ENCODE peak calls at places on chromosomes 1 and 21, in five cellular contexts. W is stomach, H is tibial nerve, I is A549, R is ovary. F is an unnamed sample.

GRCh38 chr1:180169641-180170155 is 15.0 kb downstream of the QSOX1 start:
- DNase-seq in H (no peak), I (no peak), W (peak; percentile 46), R (no peak), F (peak; percentile 49)

GRCh38 chr1:205809942-205810345 is 3.1 kb downstream of the SLC41A1 start:
- DNase-seq in I (no peak), R (no peak), H (no peak), W (no peak), F (no peak)

GRCh38 chr1:113868387-113869083 is 3.0 kb downstream of the PTPN22 start:
- DNase-seq in I (no peak), H (no peak), R (no peak), W (no peak), F (no peak)

GRCh38 chr1:227760377-227760776 is 25.1 kb downstream of the SNAP47 start:
- DNase-seq in H (no peak), W (no peak), R (no peak), I (no peak), F (no peak)

GRCh38 chr1:172758242-172758641 is 99.3 kb downstream of the FASLG start:
- DNase-seq in H (no peak), W (no peak), R (no peak), I (no peak), F (no peak)

GRCh38 chr1:181099152-181100014 is 10.9 kb downstream of the IER5 start:
- DNase-seq in R (no peak), W (no peak), H (no peak), I (no peak), F (no peak)

GRCh38 chr1:103129255-103129654 is 20.9 kb upstream of the COL11A1 start:
- DNase-seq in W (no peak), I (no peak), R (no peak), H (no peak), F (no peak)

GRCh38 chr1:212440419-212440818 is 7.7 kb downstream of the NENF start:
- DNase-seq in I (no peak), R (no peak), H (no peak), W (no peak), F (no peak)

GRCh38 chr1:16727190-16728111 is 12.9 kb upstream of the RNU1-4 start:
- DNase-seq in I (peak; percentile 53), H (peak; percentile 17), W (peak; percentile 34), R (peak; percentile 52), F (peak; percentile 83)

GRCh38 chr1:40416709-40417108 is 33.6 kb upstream of the ZFP69B start:
- DNase-seq in W (no peak), R (no peak), H (no peak), I (no peak), F (no peak)

GRCh38 chr1:224273651-224274050 is 56.3 kb downstream of the NVL start:
- DNase-seq in W (no peak), I (no peak), R (no peak), H (no peak), F (no peak)

GRCh38 chr1:94117250-94117851 is 3.6 kb downstream of the ABCA4 start:
- DNase-seq in I (no peak), H (no peak), W (no peak), R (no peak), F (no peak)

GRCh38 chr1:98979463-98979862 is 25.2 kb downstream of the PLPPR5 start:
- DNase-seq in I (no peak), R (no peak), H (no peak), W (no peak), F (no peak)

GRCh38 chr1:67534627-67535065 is 104.4 kb upstream of the SERBP1 start:
- DNase-seq in I (no peak), R (no peak), W (no peak), H (no peak), F (no peak)

GRCh38 chr1:153509036-153509435 is 26.8 kb downstream of the S100A6 start:
- DNase-seq in W (no peak), I (no peak), H (no peak), R (no peak), F (no peak)

GRCh38 chr1:157438236-157439012 is 113.9 kb downstream of the FCRL5 start:
- DNase-seq in W (no peak), I (no peak), H (no peak), R (no peak), F (no peak)

GRCh38 chr1:98342556-98342955 is 319.0 kb upstream of the SNX7 start:
- DNase-seq in I (no peak), H (no peak), W (no peak), R (no peak), F (no peak)

GRCh38 chr1:244863491-244864252 is 671 bp downstream of the HNRNPU start:
- DNase-seq in R (peak; percentile 69), W (peak; percentile 40), H (peak; percentile 14), I (no peak), F (no peak)

GRCh38 chr1:247209306-247209900 is 37.6 kb upstream of the ZNF124 start:
- DNase-seq in H (no peak), I (no peak), W (no peak), R (no peak), F (no peak)

GRCh38 chr21:25909341-25909740 is 174.6 kb downstream of the GABPA start:
- DNase-seq in I (no peak), H (no peak), R (no peak), W (no peak), F (no peak)

GRCh38 chr1:36176151-36176949 is 20.4 kb downstream of the MAP7D1 start:
- DNase-seq in R (no peak), W (no peak), H (no peak), I (no peak), F (no peak)

GRCh38 chr1:180505732-180506335 is 3.5 kb upstream of the ACBD6 start:
- DNase-seq in I (no peak), W (no peak), H (no peak), R (no peak), F (no peak)

GRCh38 chr1:180178511-180179161 is 24.0 kb downstream of the QSOX1 start:
- DNase-seq in I (peak; percentile 82), H (peak; percentile 61), W (peak; percentile 78), R (peak; percentile 73), F (peak; percentile 81)

GRCh38 chr1:57674803-57675202 is 250.9 kb upstream of the DAB1 start:
- DNase-seq in I (no peak), W (no peak), H (no peak), R (no peak), F (no peak)

GRCh38 chr1:112410704-112411103 is 14.7 kb downstream of the CTTNBP2NL start:
- DNase-seq in W (no peak), H (no peak), R (no peak), I (no peak), F (no peak)

GRCh38 chr1:112406771-112407170 is 10.8 kb downstream of the CTTNBP2NL start:
- DNase-seq in H (no peak), R (no peak), W (no peak), I (no peak), F (no peak)

GRCh38 chr1:112409416-112409815 is 13.4 kb downstream of the CTTNBP2NL start:
- DNase-seq in W (no peak), I (no peak), H (no peak), R (no peak), F (no peak)
- H3K27ac ChIP-seq in W (no peak overlapping the region), I (no peak overlapping the region), H (no peak overlapping the region), R (no peak overlapping the region), F (no peak overlapping the region)

GRCh38 chr1:8025671-8026144 is 401 bp downstream of the ERRFI1 start:
- DNase-seq in R (peak; percentile 33), H (no peak), I (no peak), W (no peak), F (no peak)
- H3K4me1 ChIP-seq in R (peaks cover 10% of the 10 kb centered on the region), H (peaks cover 12% of the 10 kb centered on the region), I (peaks cover 34% of the 10 kb centered on the region), W (peaks cover 19% of the 10 kb centered on the region), F (peaks cover 56% of the 10 kb centered on the region)

GRCh38 chr1:207021139-207021861 is 11.3 kb downstream of the C1orf116 start:
- DNase-seq in R (no peak), I (no peak), W (no peak), H (no peak), F (no peak)
- TF ChIP-seq EP300 in R (no peak), I (no peak), W (no peak), H (no peak), F (no peak)

DNA sequence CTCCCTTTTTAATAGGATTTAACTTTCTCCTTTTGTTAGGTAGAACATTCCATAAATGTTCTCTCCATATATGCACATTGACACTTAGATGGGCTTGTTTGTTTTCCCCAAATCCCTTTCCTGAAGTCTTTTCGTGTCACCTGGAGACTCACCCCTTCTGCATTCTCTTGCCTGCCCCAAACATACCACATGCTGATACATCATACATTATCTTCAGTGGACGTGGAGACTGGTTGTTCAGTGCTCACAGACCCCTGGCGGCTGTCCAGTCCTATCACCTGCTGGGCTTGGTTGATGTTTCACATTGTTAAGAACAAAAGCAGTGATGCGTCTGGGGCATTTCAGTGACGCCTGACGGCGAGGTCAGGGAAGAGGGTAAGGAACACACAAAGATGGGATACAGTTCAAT is 22.2 kb downstream of the FMOD start:
- DNase-seq in R (peak; percentile 62), W (peak; percentile 87), H (no peak), I (no peak), F (no peak)
- H3K27ac ChIP-seq in R (no peak overlapping the region), W (peak overlapping the region; percentile 95), H (no peak overlapping the region), I (peak overlapping the region; percentile 92), F (peak overlapping the region; percentile 87)

F was measured in sigmoid colon.